ENCODE peak calls at places on chromosomes 2 and 18, in ten cellular contexts. I is AG09319, Y is esophagus squamous epithelium, T is mesothelial cell of epicardium, B is fibroblast of pulmonary artery, C is psoas muscle, V is brain microvascular endothelial cell, P is cardiac muscle cell, O is A549, D is sigmoid colon. N is an unnamed sample.

GRCh38 chr2:197010200-197011020 is 83.9 kb upstream of the PGAP1 start:
- DNase-seq in V (no peak), B (no peak), D (no peak), O (no peak), P (no peak), Y (no peak), C (no peak), T (no peak), I (no peak), N (no peak)

GRCh38 chr2:158142568-158143332 is 41.1 kb downstream of the UPP2 start:
- DNase-seq in V (peak), B (peak), P (no peak), T (no peak), C (no peak), Y (no peak), D (no peak), O (no peak), I (no peak), N (no peak)

GRCh38 chr2:16278421-16279200 is 338.3 kb downstream of the MYCN start:
- DNase-seq in D (no peak), B (no peak), C (no peak), T (no peak), V (no peak), I (no peak), Y (no peak), O (no peak), P (no peak), N (no peak)

GRCh38 chr2:190379249-190379964 is 28.7 kb upstream of the MFSD6 start:
- DNase-seq in B (peak), O (peak), P (peak), I (no peak), D (no peak), V (peak), T (no peak), C (no peak), Y (no peak), N (no peak)

GRCh38 chr2:1495676-1496393 is 82.6 kb downstream of the TPO start:
- DNase-seq in B (no peak), Y (no peak), T (no peak), D (peak), I (no peak), V (no peak), P (no peak), O (no peak), C (no peak), N (no peak)

GRCh38 chr2:65096948-65097347 is 33.0 kb downstream of the RAB1A start:
- DNase-seq in V (peak), B (peak), O (no peak), P (no peak), T (no peak), Y (no peak), C (no peak), D (no peak), I (no peak), N (no peak)

GRCh38 chr2:11701831-11702301 is 31.9 kb upstream of the NTSR2 start:
- DNase-seq in B (no peak), D (peak), V (no peak), O (no peak), C (no peak), Y (no peak), T (no peak), I (no peak), P (no peak), N (no peak)

GRCh38 chr2:62506421-62506750 is 391 bp upstream of the TMEM17 start:
- DNase-seq in T (no peak), B (no peak), P (no peak), O (no peak), V (no peak), C (no peak), Y (no peak), D (no peak), I (no peak), N (no peak)

GRCh38 chr2:125424386-125424785 is 1231.6 kb upstream of the GYPC start:
- DNase-seq in D (no peak), V (no peak), P (no peak), T (no peak), B (no peak), Y (no peak), C (no peak), I (no peak), O (no peak), N (no peak)

GRCh38 chr2:119119999-119120710 is 38.4 kb downstream of the C1QL2 start:
- DNase-seq in D (no peak), I (no peak), P (no peak), T (no peak), Y (no peak), O (no peak), B (no peak), C (no peak), V (no peak), N (no peak)

GRCh38 chr2:674319-674985 is 2.8 kb downstream of the TMEM18 start:
- DNase-seq in Y (no peak), B (peak), V (peak), I (no peak), O (no peak), P (no peak), C (no peak), D (no peak), T (no peak), N (no peak)

GRCh38 chr2:127157651-127158460 is 50.9 kb upstream of the BIN1 start:
- DNase-seq in C (peak), O (no peak), B (no peak), Y (no peak), P (peak), D (peak), I (no peak), V (no peak), T (no peak), N (no peak)

GRCh38 chr2:45786030-45786830 is 134.8 kb downstream of the PRKCE start:
- DNase-seq in T (no peak), O (no peak), I (no peak), V (no peak), B (no peak), P (no peak), D (peak), C (no peak), Y (no peak), N (no peak)

GRCh38 chr2:189116984-189117383 is 62.6 kb downstream of the COL5A2 start:
- DNase-seq in B (peak), T (no peak), D (no peak), Y (no peak), O (no peak), V (no peak), C (no peak), I (no peak), P (no peak), N (no peak)

GRCh38 chr2:163574309-163574708 is 161.5 kb downstream of the FIGN start:
- DNase-seq in I (no peak), T (no peak), C (no peak), Y (no peak), B (no peak), D (no peak), O (no peak), P (no peak), V (no peak), N (no peak)

GRCh38 chr2:20585710-20586378 is 65.1 kb downstream of the HS1BP3 start:
- DNase-seq in O (no peak), T (no peak), I (no peak), P (no peak), Y (no peak), C (no peak), B (no peak), D (peak), V (no peak), N (no peak)

GRCh38 chr18:72819050-72819449 is 48.7 kb downstream of the NETO1 start:
- DNase-seq in C (no peak), I (no peak), D (no peak), T (no peak), O (no peak), B (no peak), V (no peak), Y (no peak), P (no peak), N (no peak)

GRCh38 chr2:229586012-229586411 is 128.3 kb downstream of the DNER start:
- DNase-seq in V (no peak), I (no peak), C (no peak), P (no peak), O (no peak), T (no peak), D (no peak), B (peak), Y (no peak), N (no peak)

GRCh38 chr2:237012577-237013237 is 73.0 kb upstream of the COPS8 start:
- DNase-seq in T (no peak), D (no peak), Y (no peak), V (peak), O (no peak), C (no peak), B (peak), I (no peak), P (peak), N (no peak)

GRCh38 chr18:31227497-31228229 is 65.0 kb upstream of the DSC1 start:
- DNase-seq in Y (no peak), O (no peak), B (no peak), D (no peak), V (no peak), I (no peak), P (no peak), C (no peak), T (no peak), N (no peak)

GRCh38 chr2:8119782-8120551 is 561.9 kb upstream of the ID2 start:
- DNase-seq in C (no peak), Y (no peak), I (no peak), V (no peak), T (no peak), D (no peak), P (no peak), O (no peak), B (peak), N (no peak)

GRCh38 chr18:7466190-7466589 is 100.9 kb upstream of the PTPRM start:
- DNase-seq in I (no peak), B (no peak), O (no peak), P (no peak), D (no peak), T (no peak), V (no peak), C (no peak), Y (no peak), N (no peak)

DNA sequence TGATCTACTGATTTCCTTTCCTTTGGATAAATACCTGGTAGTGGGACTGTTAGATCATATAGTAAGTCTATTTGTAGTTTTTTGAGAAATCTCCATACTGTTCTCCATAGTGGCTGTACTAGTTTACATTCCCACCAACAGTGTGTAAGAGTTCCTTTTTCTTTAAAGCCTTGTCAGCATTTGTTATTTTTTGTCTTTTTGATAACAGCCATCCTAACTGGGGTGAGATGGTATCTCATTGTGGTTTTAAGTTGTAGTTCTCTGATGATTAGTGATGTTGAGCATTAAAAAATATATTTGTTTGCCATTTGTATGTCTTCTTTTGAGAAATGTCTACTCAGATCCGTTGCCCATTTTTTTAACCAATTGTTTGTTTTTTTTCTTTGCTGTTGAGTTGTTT is 33.9 kb upstream of the EPG5 start:
- DNase-seq in C (no peak), Y (no peak), I (no peak), D (no peak), V (no peak), O (no peak), B (no peak), T (no peak), P (no peak), N (no peak)
- TF ChIP-seq CTCF in C (no peak), Y (no peak), I (no peak), D (no peak), V (no peak), O (no peak), B (no peak), T (no peak), P (no peak), N (no peak)

DNA sequence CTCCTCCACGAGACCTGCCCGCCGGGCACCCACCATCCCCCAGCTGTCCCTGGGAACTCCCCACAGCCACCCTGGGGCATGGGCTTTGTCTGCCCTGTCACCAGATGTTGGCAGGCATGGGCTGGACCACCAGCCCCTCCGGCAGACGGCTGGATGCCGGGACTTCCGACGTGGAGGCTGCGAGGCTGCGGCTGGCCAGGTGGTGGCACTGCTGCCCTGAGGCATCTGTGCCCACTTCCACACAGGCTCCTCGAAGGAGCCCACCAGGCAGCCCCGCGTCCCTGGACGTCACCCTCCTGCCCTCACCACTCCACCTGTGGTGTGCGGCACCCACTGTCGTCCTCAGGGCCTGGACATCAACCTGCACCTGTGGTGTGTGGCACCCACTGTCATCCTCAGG is 319.9 kb upstream of the SALL3 start:
- DNase-seq in C (no peak), B (no peak), I (no peak), P (peak), Y (no peak), O (no peak), T (no peak), V (no peak), D (no peak), N (no peak)
- TF ChIP-seq CTCF in C (no peak), B (no peak), I (no peak), P (no peak), Y (no peak), O (no peak), T (no peak), V (no peak), D (no peak), N (no peak)

GRCh38 chr2:74333175-74333574 is 10.0 kb downstream of the SLC4A5 start:
- DNase-seq in V (peak), O (peak), C (no peak), P (peak), D (no peak), Y (no peak), B (peak), T (no peak), I (peak), N (no peak)
- TF ChIP-seq CTCF in V (peak), O (peak), C (no peak), P (peak), D (no peak), Y (no peak), B (peak), T (no peak), I (peak), N (peak)

GRCh38 chr2:134367216-134367615 is 113.3 kb downstream of the MGAT5 start:
- DNase-seq in T (no peak), Y (no peak), D (no peak), P (no peak), V (no peak), C (no peak), I (no peak), O (no peak), B (no peak), N (no peak)

GRCh38 chr2:134362751-134363150 is 108.9 kb downstream of the MGAT5 start:
- DNase-seq in C (no peak), B (no peak), O (no peak), I (no peak), P (no peak), Y (no peak), V (no peak), D (no peak), T (no peak), N (no peak)

GRCh38 chr2:134366359-134366758 is 112.5 kb downstream of the MGAT5 start:
- DNase-seq in O (no peak), V (no peak), D (no peak), T (no peak), P (no peak), I (no peak), Y (no peak), B (no peak), C (no peak), N (no peak)

GRCh38 chr2:134367915-134368911 is 114.3 kb downstream of the MGAT5 start:
- DNase-seq in V (peak), O (no peak), D (no peak), C (no peak), T (no peak), P (no peak), B (peak), I (no peak), Y (no peak), N (no peak)

DNA sequence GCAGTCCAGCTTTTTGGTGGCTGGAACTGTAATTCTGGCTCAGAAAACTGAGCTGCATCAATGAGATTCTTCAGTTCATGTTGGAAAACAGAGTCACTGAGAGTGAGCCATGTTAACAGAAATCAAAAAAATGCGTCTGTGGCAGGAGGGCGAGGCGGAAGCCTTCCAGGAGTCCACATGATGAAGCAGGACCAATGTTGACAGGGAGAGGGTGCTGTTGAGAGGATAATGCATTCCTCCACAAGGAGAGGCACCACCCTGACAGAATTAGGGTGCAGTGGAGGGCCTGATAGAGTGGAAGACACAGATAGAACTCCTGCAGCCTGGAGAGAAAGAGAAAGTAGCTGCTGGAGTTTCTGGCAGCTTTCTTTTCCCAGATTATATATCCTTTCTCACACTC is 111.5 kb downstream of the MGAT5 start:
- DNase-seq in C (no peak), B (no peak), D (no peak), O (peak), T (no peak), P (no peak), Y (no peak), I (no peak), V (no peak), N (no peak)
- TF ChIP-seq CTCF in C (no peak), B (no peak), D (no peak), O (no peak), T (no peak), P (no peak), Y (no peak), I (no peak), V (peak), N (no peak)

GRCh38 chr18:25561923-25562322 is 210.0 kb upstream of the ZNF521 start:
- DNase-seq in Y (no peak), P (peak), V (peak), B (peak), T (no peak), O (peak), I (peak), C (no peak), D (no peak), N (no peak)
- TF ChIP-seq CTCF in Y (no peak), P (peak), V (peak), B (peak), T (peak), O (no peak), I (peak), C (peak), D (no peak), N (peak)

N was measured in D721Med.